ENCODE peak calls at places on chromosomes 6 and 20, in six cellular contexts. J is NCI-H774; F is hypothalamus; W is Calu3; U is germinal center; Y is stimulated activated CD8-positive, alpha-beta memory T cell treated with anti-CD3 and anti-CD28 coated beads, Interleukin-4, amount 100 ng/mL, for 4 hours. M is an unnamed sample.

GRCh38 chr6:28446818-28447511 is 3.7 kb upstream of the ZSCAN23 start:
- DNase-seq in J (no peak), U (no peak), F (no peak), Y (no peak), W (no peak), M (no peak)

GRCh38 chr6:165950316-165950715 is 217.3 kb downstream of the TBXT start:
- DNase-seq in J (no peak), W (no peak), U (no peak), Y (no peak), F (no peak), M (no peak)

GRCh38 chr20:33016581-33017109 is 9.1 kb downstream of the BPIFB2 start:
- DNase-seq in Y (no peak), J (no peak), U (no peak), F (no peak), W (no peak), M (no peak)

GRCh38 chr6:25307805-25308494 is 28.8 kb downstream of the CARMIL1 start:
- DNase-seq in F (no peak), J (no peak), W (no peak), Y (no peak), U (no peak), M (no peak)

GRCh38 chr6:53741417-53741816 is 53.4 kb upstream of the LRRC1 start:
- DNase-seq in Y (no peak), F (no peak), J (no peak), U (no peak), W (no peak), M (no peak)

GRCh38 chr20:8510808-8511207 is 378.7 kb downstream of the PLCB1 start:
- DNase-seq in F (no peak), Y (no peak), J (no peak), U (no peak), W (no peak), M (no peak)

GRCh38 chr6:35312763-35313125 is 15.1 kb downstream of the DEF6 start:
- DNase-seq in F (no peak), J (no peak), Y (no peak), W (no peak), U (no peak), M (no peak)

GRCh38 chr6:134640975-134641429 is 308.9 kb downstream of the ALDH8A1 start:
- DNase-seq in J (peak; percentile 66), U (peak; percentile 60), F (peak; percentile 11), Y (peak; percentile 64), W (peak; percentile 75), M (peak; percentile 39)

GRCh38 chr6:9482030-9482731 is 932.7 kb downstream of the TFAP2A start:
- DNase-seq in J (no peak), F (no peak), Y (no peak), W (peak; percentile 27), U (no peak), M (no peak)

GRCh38 chr6:68975064-68975463 is 340.0 kb downstream of the ADGRB3 start:
- DNase-seq in U (no peak), J (no peak), Y (no peak), F (no peak), W (peak; percentile 47), M (peak; percentile 6)

GRCh38 chr6:43951063-43951755 is 176.0 kb downstream of the MRPL14 start:
- DNase-seq in U (no peak), F (no peak), J (peak; percentile 3), W (peak; percentile 91), Y (no peak), M (no peak)

GRCh38 chr6:116511424-116512131 is at the start of gene CALHM5:
- DNase-seq in U (no peak), W (peak; percentile 67), J (no peak), Y (no peak), F (no peak), M (no peak)

GRCh38 chr6:25911359-25911758 is 19.1 kb downstream of the SLC17A2 start:
- DNase-seq in F (no peak), U (no peak), Y (no peak), J (no peak), W (no peak), M (no peak)

GRCh38 chr6:21000391-21000801 is 466.1 kb downstream of the CDKAL1 start:
- DNase-seq in F (no peak), U (no peak), Y (no peak), J (no peak), W (no peak), M (no peak)

GRCh38 chr6:39956951-39957350 is 22.7 kb upstream of the MOCS1 start:
- DNase-seq in U (no peak), J (no peak), Y (no peak), F (no peak), W (no peak), M (no peak)

GRCh38 chr6:116268589-116269293 is 11.0 kb downstream of the TSPYL1 start:
- DNase-seq in F (no peak), U (peak; percentile 46), Y (no peak), W (peak; percentile 16), J (peak; percentile 67), M (no peak)

GRCh38 chr20:45985573-45985972 is 13.6 kb upstream of the ZNF335 start:
- DNase-seq in Y (no peak), J (no peak), F (no peak), W (no peak), U (no peak), M (no peak)

GRCh38 chr6:50850223-50850751 is 31.6 kb downstream of the TFAP2B start:
- DNase-seq in W (no peak), U (no peak), Y (no peak), J (no peak), F (no peak), M (no peak)

GRCh38 chr20:6008254-6008653 is 45.6 kb downstream of the LRRN4 start:
- DNase-seq in U (no peak), J (no peak), Y (no peak), W (peak; percentile 8), F (no peak), M (no peak)

GRCh38 chr20:6705106-6705766 is 62.2 kb upstream of the BMP2 start:
- DNase-seq in F (no peak), J (no peak), Y (no peak), U (no peak), W (no peak), M (no peak)

GRCh38 chr6:149028767-149029405 is 282.1 kb downstream of the UST start:
- DNase-seq in U (peak; percentile 73), Y (peak; percentile 49), F (no peak), W (peak; percentile 61), J (peak; percentile 87), M (peak; percentile 28)

GRCh38 chr6:37618916-37619605 is 78.6 kb downstream of the MDGA1 start:
- DNase-seq in F (no peak), Y (no peak), W (no peak), J (no peak), U (no peak), M (no peak)

GRCh38 chr6:108609276-108609769 is 48.6 kb downstream of the FOXO3 start:
- DNase-seq in F (no peak), U (no peak), Y (no peak), W (no peak), J (no peak), M (no peak)

GRCh38 chr6:28841290-28841689 is 82.5 kb downstream of the TRIM27 start:
- DNase-seq in F (no peak), Y (no peak), U (no peak), W (no peak), J (no peak), M (no peak)

GRCh38 chr6:43809417-43810305 is 39.6 kb downstream of the VEGFA start:
- DNase-seq in F (no peak), U (no peak), W (peak; percentile 74), Y (no peak), J (peak; percentile 53), M (no peak)

M was measured in caudate nucleus.